ENCODE peak calls at places on chromosomes 7 and 10, in eight cellular contexts. U, E, F, O, S, B, K and X are unnamed samples.

GRCh38 chr7:23235688-23236280 is 10.8 kb upstream of the GPNMB start:
- DNase-seq in U (no peak), E (no peak), F (no peak), O (no peak), S (no peak), B (peak; percentile 88), K (no peak), X (no peak)

GRCh38 chr7:77954773-77955562 is 156.4 kb downstream of the PHTF2 start:
- DNase-seq in U (no peak), E (no peak), F (no peak), O (no peak), S (no peak), B (no peak), K (no peak), X (no peak)

GRCh38 chr10:127886371-127887051 is 6.2 kb downstream of the CLRN3 start:
- DNase-seq in U (no peak), E (no peak), F (no peak), O (no peak), S (no peak), B (no peak), K (no peak), X (no peak)

GRCh38 chr10:26437637-26438461 is at the start of gene APBB1IP:
- DNase-seq in U (peak; percentile 60), E (no peak), F (peak; percentile 96), O (no peak), S (peak; percentile 50), B (no peak), K (no peak), X (no peak)

GRCh38 chr10:6204063-6204340 is 1.3 kb downstream of the PFKFB3 start:
- DNase-seq in U (no peak), E (no peak), F (peak; percentile 8), O (no peak), S (peak; percentile 58), B (no peak), K (no peak), X (peak; percentile 24)

GRCh38 chr10:132550366-132551092 is 12.9 kb downstream of the INPP5A start:
- DNase-seq in U (peak; percentile 15), E (no peak), F (peak; percentile 30), O (no peak), S (no peak), B (no peak), K (no peak), X (no peak)

GRCh38 chr7:114922151-114922651 is 307 bp downstream of the MDFIC start:
- DNase-seq in U (peak; percentile 69), E (no peak), F (peak; percentile 35), O (peak; percentile 22), S (peak; percentile 86), B (peak; percentile 11), K (peak; percentile 39), X (peak; percentile 55)

GRCh38 chr7:151954866-151955820 is 1.1 kb upstream of the GALNTL5 start:
- DNase-seq in U (no peak), E (no peak), F (peak; percentile 63), O (no peak), S (peak; percentile 28), B (no peak), K (no peak), X (no peak)

GRCh38 chr7:23787272-23787671 is 77.3 kb downstream of the STK31 start:
- DNase-seq in U (no peak), E (no peak), F (no peak), O (no peak), S (no peak), B (no peak), K (no peak), X (no peak)